ENCODE peak calls at places on chromosomes 4 and X, in five cellular contexts. One of them, this sample, is unnamed.

GRCh38 chr4:147340111-147340510 is 140.8 kb upstream of the EDNRA start:
- DNase-seq in gastrocnemius medialis: no peak
- DNase-seq in heart left ventricle: no peak
- DNase-seq in tibial nerve: no peak
- DNase-seq in spleen: no peak
- DNase-seq in this sample: no peak

GRCh38 chr4:173281420-173282333 is 52.5 kb downstream of the HMGB2 start:
- DNase-seq in gastrocnemius medialis: no peak
- DNase-seq in heart left ventricle: no peak
- DNase-seq in tibial nerve: no peak
- DNase-seq in spleen: no peak
- DNase-seq in this sample: no peak

GRCh38 chrX:123990602-123991001 is 29.1 kb downstream of the STAG2 start:
- DNase-seq in gastrocnemius medialis: no peak
- DNase-seq in heart left ventricle: no peak
- DNase-seq in tibial nerve: no peak
- DNase-seq in spleen: no peak
- DNase-seq in this sample: no peak

GRCh38 chr4:74640111-74640903 is 154.0 kb downstream of the BTC start:
- DNase-seq in gastrocnemius medialis: no peak
- DNase-seq in heart left ventricle: no peak
- DNase-seq in tibial nerve: no peak
- DNase-seq in spleen: no peak
- DNase-seq in this sample: no peak

GRCh38 chrX:45515262-45516215 is 314.9 kb upstream of the DIPK2B start:
- DNase-seq in gastrocnemius medialis: peak
- DNase-seq in heart left ventricle: peak
- DNase-seq in tibial nerve: peak
- DNase-seq in spleen: no peak
- DNase-seq in this sample: peak

GRCh38 chr4:52959545-52959944 is 97.4 kb downstream of the RASL11B start:
- DNase-seq in gastrocnemius medialis: no peak
- DNase-seq in heart left ventricle: no peak
- DNase-seq in tibial nerve: no peak
- DNase-seq in spleen: no peak
- DNase-seq in this sample: no peak

GRCh38 chrX:16826207-16826606 is 39.9 kb downstream of the TXLNG start:
- DNase-seq in gastrocnemius medialis: no peak
- DNase-seq in heart left ventricle: no peak
- DNase-seq in tibial nerve: no peak
- DNase-seq in spleen: no peak
- DNase-seq in this sample: no peak

GRCh38 chrX:134172588-134173259 is 64.3 kb upstream of the CCDC160 start:
- DNase-seq in gastrocnemius medialis: no peak
- DNase-seq in heart left ventricle: peak
- DNase-seq in tibial nerve: no peak
- DNase-seq in spleen: peak
- DNase-seq in this sample: no peak

GRCh38 chrX:46838482-46838857 is 1.6 kb downstream of the RP2 start:
- DNase-seq in gastrocnemius medialis: no peak
- DNase-seq in heart left ventricle: no peak
- DNase-seq in tibial nerve: no peak
- DNase-seq in spleen: no peak
- DNase-seq in this sample: no peak

GRCh38 chr4:16225139-16225538 is 1.1 kb downstream of the TAPT1 start:
- DNase-seq in gastrocnemius medialis: no peak
- DNase-seq in heart left ventricle: no peak
- DNase-seq in tibial nerve: no peak
- DNase-seq in spleen: no peak
- DNase-seq in this sample: no peak

GRCh38 chr4:95544433-95545103 is 4.2 kb downstream of the UNC5C start:
- DNase-seq in gastrocnemius medialis: no peak
- DNase-seq in heart left ventricle: no peak
- DNase-seq in tibial nerve: no peak
- DNase-seq in spleen: no peak
- DNase-seq in this sample: no peak

GRCh38 chr4:86432552-86433134 is 72.8 kb upstream of the MAPK10 start:
- DNase-seq in gastrocnemius medialis: no peak
- DNase-seq in heart left ventricle: no peak
- DNase-seq in tibial nerve: no peak
- DNase-seq in spleen: no peak
- DNase-seq in this sample: no peak

GRCh38 chrX:149259241-149259640 is 245.9 kb downstream of the IDS start:
- DNase-seq in gastrocnemius medialis: no peak
- DNase-seq in heart left ventricle: no peak
- DNase-seq in tibial nerve: no peak
- DNase-seq in spleen: no peak
- DNase-seq in this sample: no peak

DNA sequence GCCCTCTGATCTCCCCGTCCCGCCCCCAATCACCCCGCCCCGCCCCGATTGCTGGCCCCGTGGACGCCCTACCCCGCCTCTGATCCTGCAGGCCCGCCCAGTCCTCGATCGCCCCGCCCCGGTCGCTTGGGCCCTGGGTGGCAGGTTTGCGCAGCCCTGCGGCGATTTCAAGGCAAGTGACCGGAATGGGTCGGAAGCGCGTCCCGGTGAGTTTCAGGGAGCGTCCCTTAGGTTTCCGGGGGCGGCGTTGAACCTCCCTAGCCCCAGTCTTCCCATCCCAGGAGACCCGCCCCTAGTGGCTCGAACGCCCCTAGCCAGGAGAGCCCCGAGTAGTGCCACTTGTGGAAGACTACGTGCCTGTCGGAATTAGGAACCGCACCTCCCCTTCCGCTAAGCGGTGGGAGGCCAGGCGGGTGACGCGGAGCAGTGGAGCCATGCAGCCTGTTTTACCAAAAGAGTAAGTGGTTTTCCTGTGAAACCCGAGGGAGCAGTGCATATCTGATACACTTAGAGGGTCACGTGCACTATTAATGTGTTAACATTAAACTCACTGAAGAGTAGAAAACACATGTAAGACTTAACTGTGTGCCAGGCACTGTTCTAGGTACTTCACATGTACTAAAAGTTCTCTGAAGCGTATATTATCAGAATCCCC is 350 bp upstream of the TEC start:
- DNase-seq in gastrocnemius medialis: peak
- DNase-seq in heart left ventricle: peak
- DNase-seq in tibial nerve: peak
- DNase-seq in spleen: peak
- DNase-seq in this sample: peak
- TF ChIP-seq CTCF in gastrocnemius medialis: peak
- TF ChIP-seq CTCF in heart left ventricle: no peak
- TF ChIP-seq CTCF in tibial nerve: peak
- TF ChIP-seq CTCF in spleen: peak
- TF ChIP-seq CTCF in this sample: no peak

DNA sequence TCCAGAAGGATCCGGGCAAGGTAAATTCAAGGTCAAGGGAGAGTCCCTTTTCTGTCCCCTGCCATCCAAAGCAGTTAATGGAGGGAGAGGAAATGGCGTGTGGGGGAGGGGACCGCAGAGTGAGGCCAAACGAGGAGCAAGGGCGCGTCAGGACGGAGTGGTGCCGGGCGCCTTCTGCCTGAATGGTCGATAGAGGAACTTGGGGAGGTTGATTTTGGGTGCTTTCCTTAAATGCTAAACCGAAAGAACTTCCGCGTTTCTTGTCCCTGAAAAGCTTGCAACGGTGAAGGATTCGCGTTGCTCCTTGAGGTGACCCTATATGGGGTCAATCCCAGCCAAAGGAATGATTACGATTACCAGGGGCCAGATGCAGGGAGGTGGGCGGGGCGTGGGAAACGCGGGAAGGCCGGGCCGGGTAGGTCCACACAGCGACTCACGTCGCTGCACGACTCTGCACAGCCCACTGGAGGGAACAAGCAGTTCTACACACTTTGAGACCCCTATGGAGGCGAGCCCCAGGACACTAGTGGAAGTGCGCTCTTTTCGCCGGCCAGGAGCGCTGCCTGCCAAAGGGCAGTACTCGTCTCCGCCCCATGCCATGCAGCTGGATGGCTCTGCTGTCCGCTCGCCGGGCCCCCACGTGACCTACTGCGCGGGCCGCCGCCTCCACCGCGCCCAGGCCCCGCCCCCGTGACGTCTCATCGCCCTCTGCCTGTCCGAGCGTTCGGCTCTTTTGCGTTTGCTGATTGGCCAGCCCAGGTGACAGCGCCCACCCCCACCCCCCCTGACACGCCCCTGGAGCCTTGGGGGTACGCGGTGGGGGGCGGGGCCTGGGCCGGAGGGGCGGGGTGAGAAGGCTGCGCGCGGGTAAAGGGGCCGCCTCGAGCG is 452 bp upstream of the GK start:
- DNase-seq in gastrocnemius medialis: peak
- DNase-seq in heart left ventricle: peak
- DNase-seq in tibial nerve: peak
- DNase-seq in spleen: peak
- DNase-seq in this sample: peak
- TF ChIP-seq POLR2A in gastrocnemius medialis: no peak
- TF ChIP-seq POLR2A in heart left ventricle: peak
- TF ChIP-seq POLR2A in tibial nerve: no peak
- TF ChIP-seq POLR2A in spleen: peak
- TF ChIP-seq POLR2A in this sample: no peak

GRCh38 chr4:6362243-6362885 is 92.7 kb downstream of the WFS1 start:
- DNase-seq in gastrocnemius medialis: no peak
- DNase-seq in heart left ventricle: peak
- DNase-seq in tibial nerve: no peak
- DNase-seq in spleen: no peak
- DNase-seq in this sample: no peak
- TF ChIP-seq CTCF in gastrocnemius medialis: no peak
- TF ChIP-seq CTCF in heart left ventricle: no peak
- TF ChIP-seq CTCF in tibial nerve: no peak
- TF ChIP-seq CTCF in spleen: no peak
- TF ChIP-seq CTCF in this sample: no peak

GRCh38 chr4:3074846-3075651 is 568 bp downstream of the HTT start:
- DNase-seq in gastrocnemius medialis: no peak
- DNase-seq in heart left ventricle: peak
- DNase-seq in tibial nerve: no peak
- DNase-seq in spleen: no peak
- DNase-seq in this sample: peak
- TF ChIP-seq POLR2A in gastrocnemius medialis: no peak
- TF ChIP-seq POLR2A in heart left ventricle: no peak
- TF ChIP-seq POLR2A in tibial nerve: peak
- TF ChIP-seq POLR2A in spleen: peak
- TF ChIP-seq POLR2A in this sample: no peak

GRCh38 chr4:7327341-7327885 is 107.3 kb downstream of the PSAPL1 start:
- DNase-seq in gastrocnemius medialis: no peak
- DNase-seq in heart left ventricle: peak
- DNase-seq in tibial nerve: no peak
- DNase-seq in spleen: peak
- DNase-seq in this sample: no peak

GRCh38 chr4:7330031-7330596 is 104.6 kb downstream of the PSAPL1 start:
- DNase-seq in gastrocnemius medialis: no peak
- DNase-seq in heart left ventricle: peak
- DNase-seq in tibial nerve: no peak
- DNase-seq in spleen: peak
- DNase-seq in this sample: no peak

GRCh38 chr4:7330811-7331681 is 103.7 kb downstream of the PSAPL1 start:
- DNase-seq in gastrocnemius medialis: no peak
- DNase-seq in heart left ventricle: peak
- DNase-seq in tibial nerve: no peak
- DNase-seq in spleen: peak
- DNase-seq in this sample: no peak

GRCh38 chr4:7328162-7328912 is 106.4 kb downstream of the PSAPL1 start:
- DNase-seq in gastrocnemius medialis: no peak
- DNase-seq in heart left ventricle: no peak
- DNase-seq in tibial nerve: no peak
- DNase-seq in spleen: peak
- DNase-seq in this sample: no peak

DNA sequence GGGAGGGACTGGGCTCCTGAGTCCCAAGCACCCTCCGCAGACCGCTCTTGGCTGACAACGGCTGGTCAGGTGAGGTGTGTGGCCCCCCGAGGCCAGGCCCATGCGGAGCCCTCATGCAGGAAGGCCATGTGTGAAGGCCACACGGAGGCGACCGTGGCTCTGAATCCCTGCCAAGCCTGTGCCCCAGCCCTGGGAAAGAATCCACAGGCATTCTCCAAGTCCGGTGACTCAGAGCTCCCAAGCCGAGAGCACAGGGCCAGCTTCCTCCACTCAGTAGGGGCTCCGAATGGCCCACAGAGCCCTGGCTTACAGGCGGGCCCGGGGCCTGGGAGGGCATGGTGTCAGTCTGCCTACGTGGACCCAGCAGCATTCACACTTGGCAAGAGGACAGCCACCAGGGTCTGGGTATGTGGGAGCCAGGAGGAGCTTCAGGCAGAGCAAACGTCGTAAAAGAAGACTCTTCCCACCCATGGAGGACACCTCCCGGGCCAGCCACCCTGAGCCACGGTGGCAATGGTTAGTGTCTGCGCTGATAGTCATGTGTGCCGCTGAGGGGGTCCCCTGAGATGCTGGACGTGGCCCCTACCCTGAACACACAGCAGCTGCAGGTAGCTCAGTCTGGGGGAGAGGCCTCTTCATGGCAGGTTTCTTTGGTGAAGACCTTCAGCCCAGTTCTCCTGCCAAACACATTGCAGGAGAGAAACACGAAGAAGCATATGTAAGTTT is 105.7 kb downstream of the PSAPL1 start:
- DNase-seq in gastrocnemius medialis: no peak
- DNase-seq in heart left ventricle: peak
- DNase-seq in tibial nerve: no peak
- DNase-seq in spleen: no peak
- DNase-seq in this sample: no peak
- TF ChIP-seq CTCF in gastrocnemius medialis: no peak
- TF ChIP-seq CTCF in heart left ventricle: no peak
- TF ChIP-seq CTCF in tibial nerve: no peak
- TF ChIP-seq CTCF in spleen: no peak
- TF ChIP-seq CTCF in this sample: no peak

DNA sequence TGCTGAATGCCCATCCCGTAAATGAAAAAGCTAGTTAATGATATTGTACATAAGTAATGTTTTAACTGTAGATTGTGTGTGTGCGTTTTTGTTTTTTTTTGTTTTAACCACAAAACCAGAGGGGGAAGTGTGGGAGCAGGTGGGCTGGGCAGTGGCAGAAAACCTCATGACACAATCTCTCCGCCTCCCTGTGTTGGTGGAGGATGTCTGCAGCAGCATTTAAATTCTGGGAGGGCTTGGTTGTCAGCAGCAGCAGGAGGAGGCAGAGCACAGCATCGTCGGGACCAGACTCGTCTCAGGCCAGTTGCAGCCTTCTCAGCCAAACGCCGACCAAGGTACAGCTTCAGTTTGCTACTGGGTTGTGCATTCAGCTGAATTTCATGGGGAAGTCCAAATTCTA is at the start of gene SPP1:
- DNase-seq in gastrocnemius medialis: no peak
- DNase-seq in heart left ventricle: no peak
- DNase-seq in tibial nerve: no peak
- DNase-seq in spleen: peak
- DNase-seq in this sample: no peak
- TF ChIP-seq POLR2A in gastrocnemius medialis: no peak
- TF ChIP-seq POLR2A in heart left ventricle: no peak
- TF ChIP-seq POLR2A in tibial nerve: no peak
- TF ChIP-seq POLR2A in spleen: no peak
- TF ChIP-seq POLR2A in this sample: no peak

GRCh38 chr4:88284378-88285234 is at the start of gene PPM1K:
- DNase-seq in gastrocnemius medialis: peak
- DNase-seq in heart left ventricle: peak
- DNase-seq in tibial nerve: peak
- DNase-seq in spleen: peak
- DNase-seq in this sample: peak
- TF ChIP-seq CTCF in gastrocnemius medialis: no peak
- TF ChIP-seq CTCF in heart left ventricle: no peak
- TF ChIP-seq CTCF in tibial nerve: peak
- TF ChIP-seq CTCF in spleen: no peak
- TF ChIP-seq CTCF in this sample: no peak

GRCh38 chr4:11698846-11699590 is 270.3 kb upstream of the HS3ST1 start:
- DNase-seq in gastrocnemius medialis: no peak
- DNase-seq in heart left ventricle: no peak
- DNase-seq in tibial nerve: no peak
- DNase-seq in spleen: no peak
- DNase-seq in this sample: no peak
- TF ChIP-seq POLR2A in gastrocnemius medialis: no peak
- TF ChIP-seq POLR2A in heart left ventricle: no peak
- TF ChIP-seq POLR2A in tibial nerve: no peak
- TF ChIP-seq POLR2A in spleen: no peak
- TF ChIP-seq POLR2A in this sample: no peak

This sample was measured in lower leg skin.